ENCODE peak calls at places on chromosomes 3 and 15, in nine cellular contexts. One of them, this sample, is unnamed.

GRCh38 chr3:141071681-141072260 is 20.6 kb downstream of the SPSB4 start:
- DNase-seq in HCT116: no peak
- DNase-seq in stomach: no peak
- DNase-seq in H1: no peak
- DNase-seq in esophagus muscularis mucosa: no peak
- DNase-seq in HepG2: no peak
- DNase-seq in prostate gland: no peak
- DNase-seq in breast epithelium: no peak
- DNase-seq in sigmoid colon: peak
- DNase-seq in this sample: no peak

GRCh38 chr3:197499427-197499826 is 56.3 kb downstream of the BDH1 start:
- DNase-seq in sigmoid colon: no peak
- DNase-seq in prostate gland: no peak
- DNase-seq in HCT116: peak
- DNase-seq in stomach: no peak
- DNase-seq in esophagus muscularis mucosa: no peak
- DNase-seq in HepG2: peak
- DNase-seq in breast epithelium: no peak
- DNase-seq in H1: no peak
- DNase-seq in this sample: no peak

GRCh38 chr3:119937229-119937628 is 155.3 kb downstream of the NR1I2 start:
- DNase-seq in esophagus muscularis mucosa: no peak
- DNase-seq in H1: no peak
- DNase-seq in sigmoid colon: no peak
- DNase-seq in breast epithelium: no peak
- DNase-seq in HepG2: no peak
- DNase-seq in HCT116: no peak
- DNase-seq in prostate gland: no peak
- DNase-seq in stomach: no peak
- DNase-seq in this sample: no peak

GRCh38 chr15:101727186-101727585 is 2.9 kb upstream of the TARS3 start:
- DNase-seq in H1: no peak
- DNase-seq in esophagus muscularis mucosa: no peak
- DNase-seq in HCT116: no peak
- DNase-seq in prostate gland: no peak
- DNase-seq in sigmoid colon: no peak
- DNase-seq in breast epithelium: no peak
- DNase-seq in stomach: no peak
- DNase-seq in HepG2: no peak
- DNase-seq in this sample: no peak

GRCh38 chr15:28273468-28273867 is 48.5 kb downstream of the HERC2 start:
- DNase-seq in sigmoid colon: no peak
- DNase-seq in stomach: no peak
- DNase-seq in HepG2: no peak
- DNase-seq in breast epithelium: no peak
- DNase-seq in H1: no peak
- DNase-seq in prostate gland: no peak
- DNase-seq in HCT116: no peak
- DNase-seq in esophagus muscularis mucosa: no peak
- DNase-seq in this sample: no peak

GRCh38 chr15:64634576-64635485 is 140.6 kb downstream of the RBPMS2 start:
- DNase-seq in prostate gland: no peak
- DNase-seq in stomach: no peak
- DNase-seq in H1: peak
- DNase-seq in esophagus muscularis mucosa: no peak
- DNase-seq in sigmoid colon: no peak
- DNase-seq in HCT116: no peak
- DNase-seq in HepG2: peak
- DNase-seq in breast epithelium: no peak
- DNase-seq in this sample: no peak

GRCh38 chr15:85800460-85801123 is 5.9 kb upstream of the KLHL25 start:
- DNase-seq in breast epithelium: peak
- DNase-seq in HepG2: peak
- DNase-seq in HCT116: peak
- DNase-seq in esophagus muscularis mucosa: no peak
- DNase-seq in H1: no peak
- DNase-seq in stomach: peak
- DNase-seq in sigmoid colon: peak
- DNase-seq in prostate gland: peak
- DNase-seq in this sample: no peak

GRCh38 chr3:14531856-14532395 is 8.2 kb downstream of the GRIP2 start:
- DNase-seq in H1: no peak
- DNase-seq in sigmoid colon: no peak
- DNase-seq in prostate gland: no peak
- DNase-seq in HCT116: no peak
- DNase-seq in breast epithelium: no peak
- DNase-seq in stomach: no peak
- DNase-seq in HepG2: no peak
- DNase-seq in esophagus muscularis mucosa: no peak
- DNase-seq in this sample: no peak

GRCh38 chr3:46971151-46971550 is 5.4 kb downstream of the CCDC12 start:
- DNase-seq in breast epithelium: no peak
- DNase-seq in prostate gland: no peak
- DNase-seq in H1: no peak
- DNase-seq in stomach: no peak
- DNase-seq in HCT116: no peak
- DNase-seq in sigmoid colon: no peak
- DNase-seq in HepG2: no peak
- DNase-seq in esophagus muscularis mucosa: no peak
- DNase-seq in this sample: no peak

GRCh38 chr3:141370065-141370533 is 1.8 kb downstream of the ZBTB38 start:
- DNase-seq in stomach: peak
- DNase-seq in sigmoid colon: peak
- DNase-seq in prostate gland: peak
- DNase-seq in esophagus muscularis mucosa: no peak
- DNase-seq in H1: no peak
- DNase-seq in HCT116: peak
- DNase-seq in HepG2: peak
- DNase-seq in breast epithelium: peak
- DNase-seq in this sample: peak

GRCh38 chr3:16322189-16322588 is 57.2 kb downstream of the OXNAD1 start:
- DNase-seq in HCT116: no peak
- DNase-seq in sigmoid colon: no peak
- DNase-seq in prostate gland: no peak
- DNase-seq in HepG2: no peak
- DNase-seq in esophagus muscularis mucosa: no peak
- DNase-seq in H1: no peak
- DNase-seq in stomach: no peak
- DNase-seq in breast epithelium: no peak
- DNase-seq in this sample: no peak

DNA sequence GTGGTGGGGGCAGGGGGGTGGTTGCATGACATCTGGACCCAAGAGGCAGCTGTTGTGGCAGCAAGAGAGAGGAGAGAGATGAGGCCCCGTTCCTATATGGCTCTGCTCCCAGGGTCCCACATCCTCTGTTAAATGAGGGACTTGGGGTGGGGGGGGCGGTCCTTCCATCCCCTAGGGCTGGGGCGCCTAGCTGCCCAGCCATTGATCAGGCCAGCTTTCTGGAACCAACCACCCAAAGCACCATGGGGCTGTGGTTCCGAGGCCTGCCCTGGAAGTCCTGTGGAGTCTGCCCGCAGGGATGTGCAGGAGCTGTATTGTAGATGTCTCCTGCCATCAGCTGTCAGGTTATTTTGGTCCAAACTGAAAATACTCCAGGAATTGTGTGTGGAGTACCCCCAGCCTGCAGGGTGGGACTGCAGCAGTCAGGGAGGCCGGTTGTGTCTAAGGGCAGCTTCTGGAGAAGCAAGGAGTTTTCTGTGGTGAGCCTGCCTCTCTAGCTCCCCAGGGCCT is 5.2 kb downstream of the FURIN start:
- DNase-seq in sigmoid colon: no peak
- DNase-seq in esophagus muscularis mucosa: no peak
- DNase-seq in H1: no peak
- DNase-seq in HepG2: no peak
- DNase-seq in stomach: no peak
- DNase-seq in prostate gland: no peak
- DNase-seq in breast epithelium: no peak
- DNase-seq in HCT116: no peak
- DNase-seq in this sample: no peak
- H3K4me3 ChIP-seq in sigmoid colon: no peak
- H3K4me3 ChIP-seq in esophagus muscularis mucosa: no peak
- H3K4me3 ChIP-seq in H1: peak
- H3K4me3 ChIP-seq in HepG2: peak
- H3K4me3 ChIP-seq in stomach: peak
- H3K4me3 ChIP-seq in prostate gland: peak
- H3K4me3 ChIP-seq in breast epithelium: peak
- H3K4me3 ChIP-seq in HCT116: no peak
- H3K4me3 ChIP-seq in this sample: no peak

GRCh38 chr15:32671339-32672325 is 30.1 kb downstream of the SCG5 start:
- DNase-seq in HepG2: no peak
- DNase-seq in prostate gland: no peak
- DNase-seq in H1: no peak
- DNase-seq in sigmoid colon: no peak
- DNase-seq in breast epithelium: no peak
- DNase-seq in stomach: no peak
- DNase-seq in esophagus muscularis mucosa: no peak
- DNase-seq in HCT116: no peak
- DNase-seq in this sample: no peak

GRCh38 chr15:32668942-32669341 is 27.4 kb downstream of the SCG5 start:
- DNase-seq in sigmoid colon: no peak
- DNase-seq in breast epithelium: no peak
- DNase-seq in HepG2: no peak
- DNase-seq in prostate gland: no peak
- DNase-seq in HCT116: no peak
- DNase-seq in stomach: no peak
- DNase-seq in H1: peak
- DNase-seq in esophagus muscularis mucosa: no peak
- DNase-seq in this sample: no peak

GRCh38 chr15:32670624-32671022 is 29.1 kb downstream of the SCG5 start:
- DNase-seq in esophagus muscularis mucosa: no peak
- DNase-seq in breast epithelium: no peak
- DNase-seq in prostate gland: no peak
- DNase-seq in HCT116: no peak
- DNase-seq in stomach: no peak
- DNase-seq in HepG2: no peak
- DNase-seq in H1: no peak
- DNase-seq in sigmoid colon: no peak
- DNase-seq in this sample: no peak

GRCh38 chr15:32667321-32667720 is 25.8 kb downstream of the SCG5 start:
- DNase-seq in esophagus muscularis mucosa: no peak
- DNase-seq in breast epithelium: no peak
- DNase-seq in prostate gland: no peak
- DNase-seq in HepG2: no peak
- DNase-seq in stomach: no peak
- DNase-seq in H1: no peak
- DNase-seq in HCT116: no peak
- DNase-seq in sigmoid colon: no peak
- DNase-seq in this sample: no peak

GRCh38 chr15:32669870-32670623 is 28.5 kb downstream of the SCG5 start:
- DNase-seq in prostate gland: no peak
- DNase-seq in HepG2: peak
- DNase-seq in breast epithelium: peak
- DNase-seq in H1: no peak
- DNase-seq in stomach: no peak
- DNase-seq in esophagus muscularis mucosa: no peak
- DNase-seq in sigmoid colon: peak
- DNase-seq in HCT116: no peak
- DNase-seq in this sample: no peak
- TF ChIP-seq POLR2AphosphoS5 in prostate gland: no peak
- TF ChIP-seq POLR2AphosphoS5 in HepG2: no peak
- TF ChIP-seq POLR2AphosphoS5 in breast epithelium: peak
- TF ChIP-seq POLR2AphosphoS5 in H1: no peak
- TF ChIP-seq POLR2AphosphoS5 in stomach: no peak
- TF ChIP-seq POLR2AphosphoS5 in esophagus muscularis mucosa: no peak
- TF ChIP-seq POLR2AphosphoS5 in sigmoid colon: no peak
- TF ChIP-seq POLR2AphosphoS5 in HCT116: no peak
- TF ChIP-seq POLR2AphosphoS5 in this sample: no peak

DNA sequence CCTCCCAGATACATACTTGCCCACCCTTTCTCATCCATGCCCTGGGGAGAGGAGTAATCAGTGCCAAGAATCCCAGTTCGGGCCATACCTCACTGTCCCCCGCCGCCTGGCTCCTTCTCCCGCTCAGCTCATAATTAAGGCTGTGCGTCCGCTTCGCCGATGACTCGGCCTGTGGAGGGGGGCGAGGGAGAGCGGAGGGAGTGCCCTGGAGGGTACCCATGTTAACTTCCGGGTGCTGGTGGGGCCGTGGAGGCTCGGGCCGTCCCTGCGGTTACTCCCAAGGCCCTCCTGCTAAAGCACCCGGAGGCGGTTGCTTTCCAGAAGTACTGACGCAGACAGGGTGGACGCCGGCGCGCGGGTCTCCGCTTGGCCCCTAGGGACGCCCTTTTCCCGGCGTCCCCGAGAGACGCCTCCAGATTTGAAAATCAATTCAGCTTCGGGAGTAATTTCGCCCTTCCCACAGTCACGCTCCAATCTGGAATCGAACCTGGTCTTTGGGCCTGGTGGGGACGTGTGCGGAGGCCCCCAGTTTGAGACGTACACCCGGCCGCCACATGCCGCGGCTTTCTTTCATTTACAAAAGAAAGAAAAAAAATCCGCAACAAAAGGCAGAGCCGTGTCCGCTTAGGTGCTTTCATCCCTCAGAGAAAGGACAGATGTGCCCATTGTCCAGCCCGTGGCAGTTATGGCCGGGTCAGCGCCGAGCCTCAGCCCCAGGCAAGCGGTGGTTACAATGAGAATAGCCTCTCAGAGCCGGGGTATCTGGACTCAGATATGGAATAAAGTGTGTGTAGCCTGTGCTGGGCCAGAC is 1.0 kb upstream of the ONECUT1 start:
- DNase-seq in breast epithelium: no peak
- DNase-seq in stomach: no peak
- DNase-seq in prostate gland: no peak
- DNase-seq in esophagus muscularis mucosa: no peak
- DNase-seq in HCT116: no peak
- DNase-seq in sigmoid colon: no peak
- DNase-seq in HepG2: no peak
- DNase-seq in H1: peak
- DNase-seq in this sample: no peak
- H3K4me3 ChIP-seq in breast epithelium: peak
- H3K4me3 ChIP-seq in stomach: peak
- H3K4me3 ChIP-seq in prostate gland: peak
- H3K4me3 ChIP-seq in esophagus muscularis mucosa: peak
- H3K4me3 ChIP-seq in HCT116: no peak
- H3K4me3 ChIP-seq in sigmoid colon: peak
- H3K4me3 ChIP-seq in HepG2: no peak
- H3K4me3 ChIP-seq in H1: peak
- H3K4me3 ChIP-seq in this sample: no peak

DNA sequence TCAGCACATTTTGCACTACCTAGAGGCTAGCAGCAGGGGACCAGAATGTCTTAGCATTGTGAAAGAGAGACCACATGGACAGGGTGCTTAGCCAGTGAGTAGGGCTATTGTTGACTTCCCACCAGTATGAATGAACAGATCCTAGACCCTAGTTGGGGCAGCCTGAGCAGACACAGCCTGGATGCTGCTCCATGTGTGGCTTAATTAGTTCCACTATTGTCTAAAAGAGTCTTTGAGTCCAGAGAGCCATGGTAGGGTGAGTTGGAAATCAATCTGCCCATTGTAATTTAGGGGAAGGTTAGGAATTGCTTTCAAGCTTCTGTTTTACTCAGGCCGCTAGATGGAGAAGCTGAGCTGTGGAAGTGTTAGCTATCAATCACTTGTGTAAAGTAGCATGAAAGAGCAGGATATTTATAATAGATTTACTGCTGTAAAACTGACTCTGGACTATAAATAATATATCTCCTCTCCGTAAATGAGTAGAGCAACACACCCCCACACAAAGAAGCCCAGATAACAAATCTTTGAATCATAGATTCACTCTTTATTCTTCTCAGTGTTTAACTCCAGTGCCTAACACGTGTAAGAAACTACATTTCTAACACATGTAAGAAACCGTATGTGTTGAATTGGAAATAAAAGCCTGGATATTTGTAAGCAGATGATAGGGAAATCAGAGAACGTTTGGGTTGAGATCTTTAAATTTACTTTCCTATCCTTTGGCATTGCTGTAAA is 4.1 kb upstream of the GCSAM start:
- DNase-seq in HCT116: peak
- DNase-seq in H1: peak
- DNase-seq in sigmoid colon: no peak
- DNase-seq in esophagus muscularis mucosa: no peak
- DNase-seq in HepG2: peak
- DNase-seq in prostate gland: no peak
- DNase-seq in breast epithelium: no peak
- DNase-seq in stomach: no peak
- DNase-seq in this sample: no peak
- TF ChIP-seq POLR2AphosphoS5 in HCT116: no peak
- TF ChIP-seq POLR2AphosphoS5 in H1: peak
- TF ChIP-seq POLR2AphosphoS5 in sigmoid colon: no peak
- TF ChIP-seq POLR2AphosphoS5 in esophagus muscularis mucosa: no peak
- TF ChIP-seq POLR2AphosphoS5 in HepG2: no peak
- TF ChIP-seq POLR2AphosphoS5 in prostate gland: no peak
- TF ChIP-seq POLR2AphosphoS5 in breast epithelium: no peak
- TF ChIP-seq POLR2AphosphoS5 in stomach: no peak
- TF ChIP-seq POLR2AphosphoS5 in this sample: no peak